ENCODE peak calls at places on chromosome 20, in five cellular contexts. B is mammary epithelial cell, A is NCI-H1417, K is NCI-H1436, S is brain pericyte. F is an unnamed sample.

GRCh38 chr20:38209736-38210405 is 44.8 kb upstream of the TGM2 start:
- DNase-seq in A (no peak), B (no peak), K (no peak), S (no peak), F (peak)

GRCh38 chr20:47274449-47275108 is 81.9 kb downstream of the ZMYND8 start:
- DNase-seq in S (peak), A (peak), K (no peak), B (peak), F (peak)

GRCh38 chr20:50285376-50286173 is 94.9 kb downstream of the CEBPB start:
- DNase-seq in A (no peak), K (no peak), S (peak), B (no peak), F (peak)

GRCh38 chr20:16530201-16530681 is 43.0 kb downstream of the KIF16B start:
- DNase-seq in A (no peak), K (no peak), B (peak), S (no peak), F (peak)

GRCh38 chr20:45176526-45176925 is 1.8 kb downstream of the PI3 start:
- DNase-seq in B (no peak), A (no peak), K (no peak), S (no peak), F (peak)

GRCh38 chr20:19867074-19867473 is 109.0 kb downstream of the RIN2 start:
- DNase-seq in B (peak), A (no peak), S (no peak), K (no peak), F (no peak)

GRCh38 chr20:20525756-20526155 is 157.9 kb downstream of the INSM1 start:
- DNase-seq in A (peak), S (no peak), B (no peak), K (no peak), F (no peak)

GRCh38 chr20:18360601-18361000 is 72.3 kb downstream of the ZNF133 start:
- DNase-seq in B (peak), A (no peak), S (no peak), K (no peak), F (peak)

GRCh38 chr20:54431545-54431944 is 43.8 kb upstream of the DOK5 start:
- DNase-seq in A (no peak), K (no peak), B (no peak), S (no peak), F (no peak)

GRCh38 chr20:50389437-50389807 is 120.8 kb upstream of the PTPN1 start:
- DNase-seq in K (no peak), A (no peak), B (no peak), S (no peak), F (no peak)

GRCh38 chr20:38873050-38873581 is 53.1 kb upstream of the FAM83D start:
- DNase-seq in K (no peak), S (no peak), B (no peak), A (no peak), F (no peak)

GRCh38 chr20:41171736-41172295 is 34.5 kb downstream of the PLCG1 start:
- DNase-seq in B (no peak), K (no peak), S (no peak), A (no peak), F (no peak)

GRCh38 chr20:58818585-58819285 is 32.0 kb downstream of the GNAS-AS1 start:
- DNase-seq in A (no peak), K (no peak), S (no peak), B (peak), F (peak)

GRCh38 chr20:19802492-19803158 is 44.6 kb downstream of the RIN2 start:
- DNase-seq in A (peak), B (peak), K (no peak), S (no peak), F (peak)

GRCh38 chr20:62920039-62920645 is 6.2 kb downstream of the DIDO1 start:
- DNase-seq in B (no peak), S (no peak), A (no peak), K (no peak), F (no peak)

GRCh38 chr20:59706106-59706693 is 101.9 kb downstream of the PHACTR3 start:
- DNase-seq in S (no peak), K (no peak), A (no peak), B (no peak), F (no peak)

GRCh38 chr20:12829121-12829520 is 179.7 kb upstream of the SPTLC3 start:
- DNase-seq in A (peak), K (no peak), B (no peak), S (no peak), F (no peak)

GRCh38 chr20:44613575-44613974 is 31.2 kb downstream of the PKIG start:
- DNase-seq in B (no peak), S (no peak), A (no peak), K (no peak), F (no peak)

F was measured in PC-3.